ENCODE peak calls at places on chromosomes 7 and 10, in six cellular contexts. M is natural killer cell; N is cardiac fibroblast; W is fibroblast of mammary gland; Y is CD4-positive, alpha-beta T cell; L is ovary. C is an unnamed sample.

GRCh38 chr7:27200761-27201230 is 905 bp upstream of the HOXA13 start:
- DNase-seq in M (no peak), N (no peak), W (no peak), Y (no peak), L (no peak), C (no peak)

GRCh38 chr10:126013489-126014281 is 117.3 kb downstream of the FANK1 start:
- DNase-seq in M (peak; percentile 30), N (peak; percentile 68), W (peak; percentile 92), Y (no peak), L (no peak), C (no peak)

GRCh38 chr7:151148319-151149259 is 18.9 kb downstream of the GBX1 start:
- DNase-seq in M (no peak), N (no peak), W (no peak), Y (no peak), L (no peak), C (no peak)

GRCh38 chr7:30521532-30521931 is 16.9 kb upstream of the GGCT start:
- DNase-seq in M (no peak), N (peak; percentile 79), W (peak; percentile 61), Y (no peak), L (no peak), C (peak; percentile 63)

GRCh38 chr10:97327348-97328294 is 6.9 kb downstream of the FRAT2 start:
- DNase-seq in M (no peak), N (no peak), W (no peak), Y (no peak), L (no peak), C (no peak)

GRCh38 chr10:7354330-7355047 is 56.3 kb downstream of the SFMBT2 start:
- DNase-seq in M (no peak), N (peak; percentile 14), W (peak; percentile 76), Y (no peak), L (no peak), C (no peak)

GRCh38 chr10:11300071-11300470 is 282.4 kb downstream of the CELF2 start:
- DNase-seq in M (no peak), N (no peak), W (no peak), Y (no peak), L (no peak), C (no peak)

GRCh38 chr10:102726274-102726673 is 11.8 kb downstream of the SFXN2 start:
- DNase-seq in M (no peak), N (peak; percentile 54), W (peak; percentile 53), Y (no peak), L (no peak), C (peak; percentile 33)

GRCh38 chr7:139830779-139831498 is 1.9 kb downstream of the TBXAS1 start:
- DNase-seq in M (no peak), N (no peak), W (no peak), Y (no peak), L (no peak), C (peak; percentile 45)

GRCh38 chr7:44711528-44711927 is 37.1 kb upstream of the ZMIZ2 start:
- DNase-seq in M (no peak), N (no peak), W (no peak), Y (no peak), L (no peak), C (no peak)

GRCh38 chr7:1340031-1340430 is 107.4 kb downstream of the UNCX start:
- DNase-seq in M (no peak), N (no peak), W (no peak), Y (no peak), L (no peak), C (no peak)

DNA sequence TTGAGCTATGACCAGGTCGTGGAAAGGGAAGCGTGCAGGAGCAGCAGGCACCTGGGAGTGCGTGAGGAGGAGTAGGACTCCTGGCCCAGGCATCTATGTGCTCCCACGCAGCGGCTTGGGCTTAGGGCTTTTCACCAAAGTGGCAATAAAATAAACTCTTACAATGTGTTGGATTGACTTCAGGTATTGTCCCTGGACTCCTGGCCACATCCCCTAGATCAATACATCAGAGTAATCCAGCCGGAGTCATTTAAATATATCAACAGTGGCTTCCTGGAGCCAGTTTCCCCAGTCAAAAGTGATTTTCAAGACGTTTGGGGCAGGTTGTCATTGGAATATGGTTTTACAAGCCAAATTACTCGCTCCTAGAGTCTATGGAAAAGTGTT is 344.4 kb downstream of the WDR11 start:
- DNase-seq in M (no peak), N (no peak), W (no peak), Y (no peak), L (no peak), C (no peak)
- TF ChIP-seq CTCF in M (no peak), N (no peak), W (no peak), Y (no peak), L (no peak), C (no peak)

GRCh38 chr7:128957613-128958012 is 19.9 kb downstream of the IRF5 start:
- DNase-seq in M (no peak), N (no peak), W (no peak), Y (no peak), L (no peak), C (no peak)

GRCh38 chr7:128954150-128954549 is 16.4 kb downstream of the IRF5 start:
- DNase-seq in M (no peak), N (no peak), W (no peak), Y (no peak), L (no peak), C (no peak)

GRCh38 chr7:128955981-128956380 is 18.3 kb downstream of the IRF5 start:
- DNase-seq in M (no peak), N (no peak), W (no peak), Y (no peak), L (no peak), C (no peak)

GRCh38 chr7:128959296-128959695 is 21.6 kb downstream of the IRF5 start:
- DNase-seq in M (no peak), N (no peak), W (no peak), Y (no peak), L (no peak), C (no peak)

DNA sequence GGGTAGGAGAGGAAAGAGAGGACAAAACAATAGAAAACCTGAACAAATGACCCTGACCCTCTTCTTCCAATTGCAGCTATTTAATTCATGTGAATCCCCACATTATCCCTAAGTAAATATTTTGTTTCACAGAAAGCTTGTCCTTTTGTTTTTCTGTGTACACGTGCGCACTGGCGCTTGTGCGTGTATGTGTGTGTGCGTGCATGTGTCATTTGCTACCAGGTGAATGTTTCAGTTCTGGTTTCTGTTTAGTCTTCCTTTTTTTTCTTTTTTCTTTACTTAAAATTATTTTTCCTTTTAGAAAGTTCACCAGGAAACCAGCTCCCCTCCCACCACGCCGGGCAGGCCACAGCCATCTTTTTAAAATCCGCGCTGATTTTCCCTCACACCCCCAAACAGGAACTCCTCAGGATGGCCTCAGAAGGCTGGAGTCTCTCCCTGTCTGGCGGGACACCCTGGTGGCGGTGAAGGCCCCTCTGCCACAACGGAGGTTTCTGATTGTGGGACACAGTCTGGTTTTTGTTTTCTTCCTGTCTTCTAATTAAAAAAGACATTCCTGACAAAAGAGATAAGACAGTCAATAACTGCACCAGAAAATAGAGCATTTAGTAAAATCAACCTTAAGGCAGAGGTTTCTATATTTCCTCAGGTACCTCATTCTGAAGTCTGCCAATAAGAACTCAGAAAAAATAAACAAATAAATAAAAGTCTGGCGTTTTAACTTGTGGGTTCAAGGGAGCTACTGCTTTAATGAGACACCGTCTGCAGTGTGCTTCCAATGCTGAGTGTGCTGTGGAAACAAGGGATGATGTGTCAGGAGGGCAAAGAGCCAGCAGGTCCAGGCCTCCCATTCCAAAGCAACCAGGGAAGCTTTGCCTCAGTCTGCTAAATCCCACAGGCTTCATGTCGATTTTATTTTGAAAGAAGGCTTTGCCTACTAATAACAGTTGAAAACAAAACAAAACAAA is 17.4 kb downstream of the IRF5 start:
- DNase-seq in M (no peak), N (peak; percentile 56), W (peak; percentile 78), Y (no peak), L (no peak), C (no peak)
- TF ChIP-seq CTCF in M (no peak), N (no peak), W (no peak), Y (no peak), L (no peak), C (no peak)

DNA sequence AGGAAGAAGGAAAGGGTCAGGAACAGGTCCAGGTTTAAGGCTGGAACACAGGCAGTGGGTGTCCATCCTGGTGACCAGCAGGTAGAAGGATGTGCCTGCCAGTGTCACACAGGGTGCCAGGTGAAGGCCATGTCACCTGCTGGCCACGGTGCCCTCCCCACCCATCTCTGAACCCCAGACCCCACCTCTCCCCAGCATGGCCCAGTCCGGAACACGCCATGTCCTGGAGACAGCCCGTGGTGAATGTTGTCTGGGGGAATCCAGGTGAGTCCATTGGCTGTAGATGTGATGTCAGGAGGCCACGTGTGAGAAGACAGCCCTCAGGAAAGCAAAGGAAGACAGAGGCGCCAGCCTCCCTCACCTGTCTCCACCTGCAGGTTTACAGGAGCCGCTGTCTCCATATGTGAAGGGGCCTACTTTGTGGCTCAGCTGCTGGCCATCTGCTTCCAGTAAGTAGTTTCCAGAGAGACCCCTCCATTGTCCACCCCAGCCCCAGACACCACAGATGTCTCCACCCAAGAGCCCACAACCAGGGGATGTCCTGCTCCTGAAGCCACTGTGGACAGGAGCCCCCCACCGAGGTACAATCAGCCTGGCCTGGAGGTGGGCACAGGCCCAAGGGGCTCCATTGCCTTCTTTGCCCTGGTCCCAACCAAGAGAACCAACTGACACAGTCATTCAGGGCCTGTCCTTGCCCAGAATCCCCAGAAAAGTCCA is 20.6 kb downstream of the TMEM72 start:
- DNase-seq in M (no peak), N (no peak), W (no peak), Y (no peak), L (no peak), C (no peak)
- TF ChIP-seq CTCF in M (no peak), N (no peak), W (no peak), Y (no peak), L (no peak), C (no peak)

GRCh38 chr7:143900230-143900766 is 1.7 kb downstream of the TCAF1 start:
- DNase-seq in M (no peak), N (peak; percentile 46), W (peak; percentile 69), Y (no peak), L (no peak), C (no peak)

GRCh38 chr7:143901360-143901709 is 641 bp downstream of the TCAF1 start:
- DNase-seq in M (peak; percentile 21), N (peak; percentile 65), W (peak; percentile 46), Y (no peak), L (peak; percentile 53), C (peak; percentile 42)

GRCh38 chr7:143906176-143906575 is 4.2 kb upstream of the TCAF1 start:
- DNase-seq in M (no peak), N (no peak), W (no peak), Y (no peak), L (no peak), C (no peak)

GRCh38 chr7:143898810-143899209 is 3.2 kb downstream of the TCAF1 start:
- DNase-seq in M (no peak), N (no peak), W (no peak), Y (no peak), L (no peak), C (no peak)

DNA sequence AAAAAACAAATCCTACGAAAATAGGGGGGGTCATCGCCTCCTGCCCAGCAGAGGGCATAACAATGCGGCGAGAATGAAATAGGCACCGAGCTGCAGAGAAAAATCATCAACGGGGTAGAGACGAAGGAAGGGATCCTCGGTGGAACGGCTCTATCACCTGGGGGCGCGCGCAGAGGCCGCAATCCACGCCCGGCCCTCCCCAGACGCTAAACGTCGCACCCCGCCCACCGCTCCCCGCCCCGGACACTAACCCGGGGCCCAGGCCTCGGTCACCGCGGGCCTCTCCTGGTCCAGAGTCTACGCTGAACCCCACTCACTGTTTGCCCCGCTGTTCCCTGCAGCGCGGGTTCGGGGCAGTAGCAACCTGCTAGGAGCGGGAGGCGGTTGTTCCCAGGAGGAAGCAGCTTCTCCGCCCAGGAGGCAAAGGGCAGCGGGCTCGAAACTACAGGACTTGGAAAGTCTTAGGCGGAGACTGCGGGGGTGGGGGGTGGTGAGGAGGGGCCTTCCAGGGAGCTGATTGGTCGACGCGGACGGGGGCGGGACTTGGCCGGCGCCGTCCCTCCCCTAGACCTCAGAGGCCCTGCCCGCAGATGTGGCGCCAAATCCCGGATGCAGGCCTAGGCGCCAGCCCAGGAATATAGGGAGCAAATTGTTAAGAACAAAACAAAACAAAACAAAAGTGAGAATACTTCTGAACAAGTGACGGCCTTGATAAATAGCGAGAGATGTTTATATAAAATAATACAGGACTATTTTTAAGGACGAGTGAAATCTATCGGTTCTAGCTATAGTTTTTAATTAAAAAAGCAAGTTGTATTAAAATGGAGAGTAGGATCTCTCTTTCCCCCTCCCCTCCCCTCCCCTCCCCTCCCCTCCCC is at the start of gene TCAF1:
- DNase-seq in M (peak; percentile 85), N (peak; percentile 96), W (peak; percentile 92), Y (peak; percentile 87), L (peak; percentile 97), C (peak; percentile 95)
- TF ChIP-seq CTCF in M (peak; percentile 26), N (peak; percentile 41), W (peak; percentile 23), Y (peak; percentile 47), L (no peak), C (no peak)

C was measured in upper lobe of left lung.